ENCODE peak calls at places on chromosomes 5 and 9, in eight cellular contexts. G is PC-3, V is SK-N-SH, S is MM.1S, W is PC-9, T is hepatocyte, L is HCT116, U is GM23248. Y is an unnamed sample. For H3K9me2 and H4K20me1, the result is how much of the 10 kb centered on the place peaks cover.

GRCh38 chr5:107469485-107469884 is 201.3 kb downstream of the EFNA5 start:
- DNase-seq in G (peak), V (no peak), S (no peak), W (peak), T (no peak), L (peak), U (peak), Y (no peak)

GRCh38 chr9:101323129-101323528 is 61.7 kb downstream of the BAAT start:
- DNase-seq in G (no peak), V (no peak), S (no peak), W (no peak), T (no peak), L (no peak), U (no peak), Y (no peak)

GRCh38 chr9:5178126-5178805 is 7.2 kb downstream of the INSL6 start:
- DNase-seq in G (no peak), V (no peak), S (no peak), W (no peak), T (no peak), L (no peak), U (no peak), Y (no peak)

GRCh38 chr5:164203581-164204225 is 698.3 kb downstream of the MAT2B start:
- DNase-seq in G (peak), V (no peak), S (no peak), W (no peak), T (no peak), L (no peak), U (no peak), Y (no peak)

GRCh38 chr9:128124873-128125574 is 2.5 kb downstream of the PTGES2 start:
- DNase-seq in G (peak), V (peak), S (no peak), W (peak), T (peak), L (peak), U (peak), Y (peak)

GRCh38 chr9:93436218-93436617 is 15.3 kb upstream of the FAM120A start:
- DNase-seq in G (no peak), V (no peak), S (no peak), W (no peak), T (no peak), L (no peak), U (no peak), Y (no peak)

GRCh38 chr9:97772145-97772544 is 75.0 kb upstream of the XPA start:
- DNase-seq in G (no peak), V (no peak), S (no peak), W (no peak), T (no peak), L (no peak), U (no peak), Y (no peak)

GRCh38 chr5:64923151-64923685 is 154.5 kb downstream of the CWC27 start:
- DNase-seq in G (no peak), V (no peak), S (no peak), W (no peak), T (peak), L (no peak), U (peak), Y (peak)

GRCh38 chr5:154647760-154648143 is 107.4 kb upstream of the LARP1 start:
- DNase-seq in G (no peak), V (no peak), S (no peak), W (no peak), T (peak), L (no peak), U (peak), Y (peak)

GRCh38 chr5:132782101-132782500 is 5.1 kb upstream of the SEPTIN8 start:
- DNase-seq in G (peak), V (no peak), S (no peak), W (no peak), T (no peak), L (no peak), U (peak), Y (no peak)

GRCh38 chr5:72106922-72107873 is at the start of gene MAP1B:
- DNase-seq in G (peak), V (peak), S (no peak), W (peak), T (peak), L (no peak), U (peak), Y (peak)

GRCh38 chr5:140000332-140000731 is 42.8 kb downstream of the NRG2 start:
- DNase-seq in G (no peak), V (no peak), S (no peak), W (no peak), T (no peak), L (no peak), U (no peak), Y (no peak)

DNA sequence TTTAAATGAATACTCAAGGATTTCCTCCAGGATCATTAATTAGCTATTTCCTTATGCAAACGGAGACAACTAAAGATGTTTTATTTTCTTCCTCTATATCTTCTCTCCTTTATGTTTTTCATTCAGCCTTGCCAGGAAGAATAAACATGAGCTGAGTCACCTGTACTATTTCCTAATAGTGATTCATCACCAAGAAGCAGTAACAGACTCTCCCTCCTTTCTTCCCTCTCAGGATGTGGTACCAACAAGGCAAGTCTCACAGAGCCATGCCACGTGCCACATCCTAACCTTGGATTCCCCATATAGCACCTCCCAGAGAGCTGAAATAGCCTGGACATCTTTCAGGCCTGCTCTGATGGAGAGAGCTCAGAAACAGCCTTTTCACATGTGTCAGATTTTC is 758.6 kb upstream of the DMAC1 start:
- DNase-seq in G (peak), V (no peak), S (no peak), W (no peak), T (peak), L (no peak), U (peak), Y (no peak)
- H3K9me2 ChIP-seq in G (under half), V (under half), S (under half), W (under half), T (under half), L (under half), U (under half), Y (under half)

DNA sequence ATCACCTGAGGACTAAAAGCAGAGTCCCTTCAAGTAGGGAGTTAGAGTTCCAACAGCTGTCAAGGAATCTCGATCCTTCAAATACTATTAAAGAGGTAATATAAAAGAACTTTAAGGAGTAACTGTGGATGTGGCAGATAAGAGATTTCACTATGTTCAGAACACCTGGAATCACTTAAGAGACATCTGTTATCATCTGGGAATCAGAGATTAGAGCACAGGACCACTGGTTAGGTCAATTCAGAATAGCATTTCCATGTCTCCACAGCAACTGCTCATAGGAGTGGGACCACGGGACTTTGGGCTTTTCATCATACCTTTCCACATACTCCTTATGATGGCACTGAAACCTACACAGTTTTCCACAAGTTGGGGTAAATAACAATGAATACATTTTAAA is 216.6 kb downstream of the DENND1A start:
- DNase-seq in G (no peak), V (peak), S (no peak), W (no peak), T (no peak), L (no peak), U (no peak), Y (no peak)
- H4K20me1 ChIP-seq in G (under half), V (under half), S (under half), W (under half), T (under half), L (under half), U (under half), Y (under half)

GRCh38 chr5:125205604-125206221 is 459.3 kb upstream of the ZNF608 start:
- DNase-seq in G (no peak), V (no peak), S (no peak), W (no peak), T (no peak), L (no peak), U (no peak), Y (no peak)
- H3K9me2 ChIP-seq in G (under half), V (under half), S (under half), W (under half), T (under half), L (under half), U (under half), Y (under half)

DNA sequence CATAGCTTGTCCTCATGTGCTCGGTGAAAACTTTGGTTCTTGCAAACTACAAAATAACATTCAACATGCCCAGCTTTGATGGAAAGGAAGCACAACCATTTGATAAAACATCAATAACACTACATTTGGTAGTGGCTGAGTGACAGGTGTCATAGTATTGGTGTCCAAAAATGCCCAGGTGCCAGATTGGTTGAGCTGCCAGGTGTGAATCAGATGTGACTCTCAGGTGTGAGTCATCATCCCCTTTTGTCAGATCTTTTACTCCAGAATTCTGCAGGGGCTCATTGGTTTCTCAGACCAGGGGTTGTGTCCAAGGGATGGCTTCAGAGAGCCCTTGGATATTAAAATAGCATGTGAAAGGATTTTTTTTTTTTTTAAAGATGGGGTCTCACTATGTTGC is 22.5 kb upstream of the POMT1 start:
- DNase-seq in G (peak), V (no peak), S (peak), W (no peak), T (no peak), L (no peak), U (no peak), Y (no peak)
- H4K20me1 ChIP-seq in G (under half), V (under half), S (under half), W (half or more), T (under half), L (under half), U (under half), Y (under half)

GRCh38 chr5:143716856-143717255 is 95.1 kb upstream of the HMHB1 start:
- DNase-seq in G (no peak), V (no peak), S (no peak), W (no peak), T (no peak), L (no peak), U (no peak), Y (no peak)

GRCh38 chr5:143717400-143717799 is 94.6 kb upstream of the HMHB1 start:
- DNase-seq in G (no peak), V (no peak), S (no peak), W (no peak), T (peak), L (no peak), U (peak), Y (no peak)

GRCh38 chr5:143721960-143722359 is 90.0 kb upstream of the HMHB1 start:
- DNase-seq in G (no peak), V (no peak), S (no peak), W (no peak), T (no peak), L (no peak), U (no peak), Y (no peak)

GRCh38 chr5:143723159-143723558 is 88.8 kb upstream of the HMHB1 start:
- DNase-seq in G (no peak), V (no peak), S (no peak), W (no peak), T (no peak), L (no peak), U (no peak), Y (no peak)

DNA sequence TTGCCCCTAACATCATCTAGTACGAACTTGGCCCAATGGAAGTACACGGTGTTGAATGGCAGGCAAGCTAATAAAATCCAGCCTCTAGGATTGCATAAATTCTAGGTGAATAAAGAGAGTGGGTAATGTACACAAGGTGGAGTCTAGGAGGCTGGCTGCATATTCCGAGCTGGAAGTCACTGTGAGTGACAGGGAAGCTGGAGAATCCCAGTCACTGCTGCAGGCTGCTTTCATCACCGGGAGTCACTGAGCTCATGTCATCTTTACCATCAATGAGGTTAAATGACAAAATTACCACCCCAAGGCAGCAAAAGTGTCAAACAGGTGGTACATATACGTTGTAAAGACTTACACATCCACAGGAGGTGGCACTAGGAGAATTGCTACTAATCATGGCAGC is 91.3 kb upstream of the HMHB1 start:
- DNase-seq in G (no peak), V (no peak), S (no peak), W (no peak), T (no peak), L (no peak), U (no peak), Y (no peak)
- H3K9me2 ChIP-seq in G (under half), V (under half), S (under half), W (under half), T (under half), L (under half), U (under half), Y (under half)

Y was measured in GM23338.